ENCODE peak calls at places on chromosome 5, in eight cellular contexts. C, H, E, R, D, S, A and B are unnamed samples.

GRCh38 chr5:135477594-135477993 is 25.4 kb upstream of the TIFAB start:
- DNase-seq in C (peak; percentile 13), H (no peak), E (no peak), R (no peak), D (no peak), S (peak; percentile 35), A (no peak), B (no peak)

GRCh38 chr5:50958852-50959457 is 292.5 kb downstream of the PARP8 start:
- DNase-seq in C (no peak), H (peak; percentile 60), E (no peak), R (peak; percentile 35), D (no peak), S (no peak), A (peak; percentile 18), B (no peak)

GRCh38 chr5:54531536-54531935 is 14.0 kb downstream of the SNX18 start:
- DNase-seq in C (no peak), H (no peak), E (no peak), R (no peak), D (no peak), S (no peak), A (no peak), B (no peak)

GRCh38 chr5:151115272-151115905 is 34.6 kb upstream of the TNIP1 start:
- DNase-seq in C (peak; percentile 82), H (peak; percentile 90), E (peak; percentile 84), R (peak; percentile 65), D (peak; percentile 84), S (peak; percentile 88), A (peak; percentile 84), B (peak; percentile 65)

GRCh38 chr5:69046375-69046957 is 47.3 kb upstream of the SLC30A5 start:
- DNase-seq in C (no peak), H (no peak), E (no peak), R (peak; percentile 68), D (no peak), S (no peak), A (peak; percentile 48), B (no peak)

GRCh38 chr5:1130218-1130946 is 18.5 kb upstream of the SLC12A7 start:
- DNase-seq in C (peak; percentile 73), H (no peak), E (no peak), R (no peak), D (peak; percentile 89), S (no peak), A (no peak), B (no peak)

GRCh38 chr5:61401726-61402125 is 69.7 kb downstream of the ZSWIM6 start:
- DNase-seq in C (no peak), H (no peak), E (no peak), R (peak; percentile 39), D (no peak), S (no peak), A (no peak), B (no peak)

GRCh38 chr5:100777680-100778281 is 125.3 kb downstream of the ST8SIA4 start:
- DNase-seq in C (peak; percentile 56), H (peak; percentile 61), E (no peak), R (peak; percentile 42), D (no peak), S (no peak), A (no peak), B (no peak)

GRCh38 chr5:94249430-94249829 is 369.0 kb downstream of the KIAA0825 start:
- DNase-seq in C (no peak), H (no peak), E (no peak), R (no peak), D (no peak), S (no peak), A (no peak), B (no peak)

GRCh38 chr5:71719092-71719964 is at the start of gene CARTPT:
- DNase-seq in C (no peak), H (no peak), E (no peak), R (no peak), D (no peak), S (no peak), A (peak; percentile 12), B (peak; percentile 41)

GRCh38 chr5:159951834-159952233 is 35.6 kb downstream of the ADRA1B start:
- DNase-seq in C (no peak), H (no peak), E (no peak), R (no peak), D (no peak), S (no peak), A (no peak), B (no peak)

GRCh38 chr5:169848271-169848670 is 132.0 kb downstream of the INSYN2B start:
- DNase-seq in C (no peak), H (no peak), E (no peak), R (no peak), D (no peak), S (no peak), A (no peak), B (no peak)

GRCh38 chr5:69276422-69277174 is 41.9 kb downstream of the CDK7 start:
- DNase-seq in C (no peak), H (no peak), E (no peak), R (peak; percentile 33), D (no peak), S (no peak), A (no peak), B (no peak)

GRCh38 chr5:124755565-124755964 is 9.1 kb upstream of the ZNF608 start:
- DNase-seq in C (no peak), H (no peak), E (no peak), R (peak; percentile 13), D (no peak), S (no peak), A (peak; percentile 68), B (peak; percentile 18)

GRCh38 chr5:27080147-27080546 is 41.8 kb upstream of the CDH9 start:
- DNase-seq in C (no peak), H (no peak), E (no peak), R (no peak), D (no peak), S (no peak), A (no peak), B (no peak)

DNA sequence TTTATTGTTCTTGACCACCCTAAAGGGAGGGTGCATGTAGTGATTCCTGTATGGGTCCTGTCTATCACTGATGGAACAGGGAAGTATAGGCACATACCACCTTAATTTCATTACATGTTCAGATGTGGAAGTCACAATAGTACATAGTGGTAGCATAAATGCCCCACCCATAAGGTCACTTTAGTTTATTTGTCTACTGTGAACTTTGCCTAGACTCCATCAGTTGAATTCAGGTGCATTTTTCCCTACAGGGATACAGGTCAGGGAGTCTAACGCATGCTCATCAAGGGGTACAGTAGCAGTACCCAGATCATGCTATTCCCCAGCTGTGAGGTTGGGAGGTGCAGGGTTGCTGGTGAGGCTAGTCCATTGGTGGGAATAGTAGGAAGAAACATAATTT is 175.0 kb downstream of the MEF2C start:
- DNase-seq in C (no peak), H (no peak), E (no peak), R (no peak), D (no peak), S (no peak), A (no peak), B (no peak)
- TF ChIP-seq EP300 in C (no peak), H (no peak), E (no peak), R (no peak), D (no peak), S (no peak), A (no peak), B (no peak)

DNA sequence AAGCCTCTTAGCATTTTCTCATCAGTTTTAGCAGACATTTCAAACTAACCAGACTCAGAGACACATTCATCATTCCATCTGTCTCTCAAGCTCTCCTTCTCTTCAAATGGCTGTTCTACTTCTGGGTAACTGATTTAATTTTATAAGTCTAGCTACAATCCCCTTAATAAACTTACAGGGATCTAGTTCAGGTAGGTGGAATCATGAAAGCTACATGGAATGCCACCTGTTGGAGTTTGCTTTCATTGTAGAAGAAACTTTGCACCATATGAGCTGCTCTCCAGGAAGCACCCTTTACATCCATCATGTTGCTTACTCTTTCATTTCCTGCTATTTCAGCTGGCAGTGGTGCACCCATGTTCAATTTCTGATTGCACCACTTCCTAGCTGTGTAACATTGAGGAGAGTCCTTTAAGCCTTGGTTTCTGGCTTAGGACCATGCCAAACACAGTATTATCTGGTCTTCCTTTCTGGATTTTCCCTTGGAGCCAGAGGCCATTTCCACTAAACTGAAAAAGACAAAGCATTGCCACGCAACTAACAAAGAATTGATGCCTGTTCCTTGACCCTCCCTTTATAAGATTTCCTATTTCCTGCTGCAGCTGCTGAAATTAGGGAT is 123.3 kb upstream of the SLC12A2 start:
- DNase-seq in C (no peak), H (no peak), E (no peak), R (no peak), D (no peak), S (no peak), A (no peak), B (no peak)
- H3K27ac ChIP-seq in C (peak overlapping the region; percentile 66), H (no peak overlapping the region), E (no peak overlapping the region), R (peak overlapping the region; percentile 76), D (peak overlapping the region; percentile 83), S (peak overlapping the region; percentile 71), A (no peak overlapping the region), B (no peak overlapping the region)

GRCh38 chr5:178223828-178224335 is 8.7 kb downstream of the PHYKPL start:
- DNase-seq in C (peak; percentile 55), H (no peak), E (no peak), R (no peak), D (no peak), S (no peak), A (no peak), B (no peak)
- TF ChIP-seq EP300 in C (no peak), H (no peak), E (no peak), R (no peak), D (no peak), S (no peak), A (no peak), B (no peak)

GRCh38 chr5:79055017-79055416 is 14.5 kb downstream of the DMGDH start:
- DNase-seq in C (no peak), H (no peak), E (no peak), R (no peak), D (no peak), S (no peak), A (no peak), B (no peak)
- H3K27ac ChIP-seq in C (no peak overlapping the region), H (no peak overlapping the region), E (no peak overlapping the region), R (no peak overlapping the region), D (no peak overlapping the region), S (no peak overlapping the region), A (no peak overlapping the region), B (no peak overlapping the region)